ENCODE peak calls at places on chromosomes 2 and 18, in nine cellular contexts. G, L, K, W, J, T, D, Q and C are unnamed samples.

GRCh38 chr2:106944220-106944619 is 58.3 kb upstream of the ST6GAL2 start:
- DNase-seq in J (peak), G (no peak), L (no peak), K (no peak), T (no peak), W (no peak), Q (no peak), D (no peak), C (no peak)

GRCh38 chr2:42351864-42352263 is 9.2 kb downstream of the COX7A2L start:
- DNase-seq in L (peak), J (no peak), W (no peak), G (no peak), Q (no peak), K (no peak), T (no peak), D (no peak), C (no peak)

GRCh38 chr2:107817378-107817777 is 9.3 kb upstream of the RGPD4 start:
- DNase-seq in Q (no peak), D (no peak), G (no peak), W (no peak), T (no peak), K (no peak), J (no peak), L (no peak), C (no peak)

GRCh38 chr2:186099772-186100171 is 361.2 kb downstream of the FSIP2 start:
- DNase-seq in D (no peak), G (no peak), W (no peak), Q (no peak), J (peak), L (no peak), K (no peak), T (no peak), C (no peak)

GRCh38 chr2:64915510-64915900 is 73.7 kb upstream of the SLC1A4 start:
- DNase-seq in D (no peak), Q (no peak), T (no peak), G (no peak), J (no peak), L (no peak), K (no peak), W (no peak), C (no peak)

GRCh38 chr18:79883461-79884295 is 67.8 kb downstream of the SLC66A2 start:
- DNase-seq in G (no peak), W (peak), J (no peak), L (no peak), T (peak), D (no peak), Q (peak), K (no peak), C (no peak)

GRCh38 chr2:200308421-200309295 is 2.2 kb downstream of the SPATS2L start:
- DNase-seq in J (peak), Q (no peak), K (no peak), L (no peak), D (no peak), G (no peak), T (no peak), W (no peak), C (no peak)

GRCh38 chr2:113240150-113240914 is 38.4 kb downstream of the PAX8 start:
- DNase-seq in D (peak), W (peak), G (no peak), L (no peak), T (peak), Q (peak), K (no peak), J (peak), C (peak)

GRCh38 chr2:112733877-112734276 is 13.1 kb downstream of the NT5DC4 start:
- DNase-seq in W (no peak), T (no peak), J (no peak), L (no peak), Q (no peak), D (no peak), G (no peak), K (no peak), C (no peak)

GRCh38 chr2:99507964-99508818 is 18.4 kb upstream of the REV1 start:
- DNase-seq in G (no peak), Q (no peak), J (no peak), T (no peak), D (no peak), L (no peak), K (no peak), W (no peak), C (no peak)

GRCh38 chr2:217897816-217898806 is 104.7 kb downstream of the TNS1 start:
- DNase-seq in W (no peak), T (no peak), G (no peak), Q (no peak), L (no peak), D (peak), J (no peak), K (no peak), C (no peak)

GRCh38 chr2:172464340-172465129 is 37.1 kb downstream of the ITGA6 start:
- DNase-seq in Q (no peak), L (no peak), T (no peak), D (no peak), J (no peak), K (no peak), G (no peak), W (no peak), C (no peak)

GRCh38 chr2:226115832-226116200 is 683.8 kb downstream of the IRS1 start:
- DNase-seq in T (no peak), L (no peak), D (no peak), Q (no peak), J (peak), K (no peak), W (no peak), G (no peak), C (no peak)

GRCh38 chr2:99727199-99727598 is 237.4 kb upstream of the REV1 start:
- DNase-seq in G (no peak), Q (no peak), D (no peak), J (peak), K (no peak), W (no peak), T (no peak), L (no peak), C (no peak)

GRCh38 chr2:44191739-44192138 is 23.1 kb downstream of the PPM1B start:
- DNase-seq in W (no peak), Q (no peak), T (no peak), J (no peak), G (no peak), K (no peak), D (no peak), L (no peak), C (no peak)

GRCh38 chr2:47313141-47313691 is 89.7 kb upstream of the MSH2 start:
- DNase-seq in Q (no peak), J (peak), T (no peak), W (peak), D (no peak), G (no peak), K (peak), L (no peak), C (peak)

GRCh38 chr2:20992201-20992711 is 51.6 kb downstream of the APOB start:
- DNase-seq in G (no peak), L (no peak), K (no peak), W (no peak), J (no peak), Q (no peak), D (no peak), T (peak), C (peak)

GRCh38 chr2:22683911-22684310 is 701.1 kb upstream of the KLHL29 start:
- DNase-seq in G (no peak), Q (no peak), L (no peak), D (no peak), J (no peak), W (no peak), K (no peak), T (no peak), C (no peak)

GRCh38 chr2:226215902-226216503 is 583.6 kb downstream of the IRS1 start:
- DNase-seq in J (peak), K (peak), Q (peak), L (peak), W (no peak), T (no peak), D (peak), G (peak), C (peak)

GRCh38 chr2:218406949-218407703 is 7.5 kb downstream of the CTDSP1 start:
- DNase-seq in W (peak), T (peak), G (peak), D (peak), J (peak), L (no peak), Q (no peak), K (peak), C (no peak)

GRCh38 chr2:44668336-44668735 is 273.2 kb upstream of the SIX3 start:
- DNase-seq in Q (no peak), D (no peak), T (no peak), J (no peak), L (no peak), G (no peak), W (no peak), K (no peak), C (peak)

GRCh38 chr18:23580677-23581367 is 5.5 kb downstream of the NPC1 start:
- DNase-seq in T (no peak), K (no peak), L (no peak), D (no peak), G (no peak), Q (peak), W (no peak), J (peak), C (no peak)

GRCh38 chr2:235766206-235766794 is 272.5 kb downstream of the AGAP1 start:
- DNase-seq in K (peak), Q (peak), D (no peak), J (peak), W (no peak), L (peak), T (no peak), G (peak), C (peak)

GRCh38 chr2:38076710-38077430 is 919 bp upstream of the CYP1B1 start:
- DNase-seq in T (peak), W (peak), K (no peak), L (no peak), Q (peak), D (peak), G (no peak), J (peak), C (peak)

GRCh38 chr2:240349133-240350005 is 86.1 kb upstream of the GPC1 start:
- DNase-seq in W (no peak), L (no peak), G (no peak), Q (no peak), T (no peak), J (no peak), D (no peak), K (no peak), C (no peak)

GRCh38 chr2:27298391-27299080 is 9.7 kb downstream of the UCN start:
- DNase-seq in G (no peak), L (no peak), K (no peak), T (no peak), J (no peak), Q (no peak), W (peak), D (no peak), C (no peak)

GRCh38 chr18:38966846-38967245 is 1401.2 kb upstream of the CELF4 start:
- DNase-seq in Q (no peak), G (no peak), J (no peak), D (no peak), W (no peak), T (no peak), K (no peak), L (no peak), C (no peak)

GRCh38 chr2:105797298-105797819 is 52.6 kb downstream of the NCK2 start:
- DNase-seq in G (peak), Q (no peak), W (no peak), J (no peak), D (no peak), K (no peak), L (no peak), T (peak), C (no peak)

GRCh38 chr2:121860033-121860810 is 104.8 kb downstream of the TSN start:
- DNase-seq in W (no peak), L (no peak), T (no peak), K (no peak), D (no peak), Q (no peak), G (no peak), J (peak), C (no peak)

GRCh38 chr2:121855456-121855985 is 100.1 kb downstream of the TSN start:
- DNase-seq in J (no peak), T (no peak), G (no peak), W (no peak), L (no peak), D (no peak), Q (no peak), K (no peak), C (no peak)

GRCh38 chr2:121858406-121858805 is 103.0 kb downstream of the TSN start:
- DNase-seq in L (no peak), K (no peak), D (no peak), W (no peak), Q (no peak), T (no peak), G (no peak), J (no peak), C (no peak)

GRCh38 chr2:121858847-121859246 is 103.4 kb downstream of the TSN start:
- DNase-seq in K (no peak), L (no peak), G (no peak), Q (no peak), W (no peak), D (no peak), T (no peak), J (no peak), C (no peak)

DNA sequence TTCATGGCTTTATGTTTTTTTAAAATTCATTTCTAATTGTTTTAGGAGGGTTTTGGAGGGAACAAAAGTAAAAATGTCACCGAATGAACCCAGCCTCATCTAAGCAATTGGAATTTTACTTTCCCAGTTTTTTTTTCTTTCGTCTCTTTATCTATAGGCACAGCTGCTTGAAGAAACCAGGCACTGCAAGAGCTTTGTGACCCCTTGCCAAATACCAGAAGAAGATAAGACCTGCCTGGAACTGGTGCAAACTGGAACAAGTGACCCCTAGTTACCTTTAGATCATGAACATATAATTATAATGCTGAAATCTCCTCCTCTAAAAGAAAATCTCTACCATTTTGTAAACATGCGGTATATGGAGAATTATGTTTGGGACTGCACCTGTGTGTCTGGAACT is 100.9 kb downstream of the TSN start:
- DNase-seq in W (no peak), T (no peak), J (no peak), L (no peak), K (peak), Q (no peak), D (no peak), G (no peak), C (no peak)
- H3K27ac ChIP-seq in W (no peak), T (no peak), J (no peak), L (no peak), K (no peak), Q (no peak), D (no peak), G (no peak), C (no peak)

GRCh38 chr2:12341215-12341614 is 375.5 kb upstream of the TRIB2 start:
- DNase-seq in K (no peak), W (no peak), L (no peak), T (no peak), J (no peak), Q (no peak), G (no peak), D (no peak), C (no peak)
- H3K4me3 ChIP-seq in K (no peak), W (no peak), L (no peak), T (no peak), J (no peak), Q (no peak), G (no peak), D (no peak), C (no peak)

GRCh38 chr2:191637182-191638078 is 40.5 kb upstream of the NABP1 start:
- DNase-seq in L (no peak), G (peak), W (no peak), D (no peak), J (peak), Q (peak), T (no peak), K (peak), C (peak)
- H3K27ac ChIP-seq in L (no peak), G (peak), W (peak), D (peak), J (peak), Q (peak), T (no peak), K (peak), C (peak)

GRCh38 chr2:241855888-241856422 is 2.7 kb downstream of the PDCD1 start:
- DNase-seq in D (no peak), K (no peak), T (peak), G (no peak), J (no peak), L (no peak), W (peak), Q (no peak), C (no peak)

GRCh38 chr2:241857041-241857541 is 1.6 kb downstream of the PDCD1 start:
- DNase-seq in Q (no peak), K (no peak), J (no peak), T (peak), D (peak), W (peak), L (no peak), G (no peak), C (no peak)

GRCh38 chr2:241858206-241859016 is at the start of gene PDCD1:
- DNase-seq in Q (no peak), K (peak), L (no peak), D (peak), W (peak), G (peak), J (no peak), T (peak), C (no peak)

GRCh38 chr2:241859017-241859435 is 332 bp upstream of the PDCD1 start:
- DNase-seq in Q (no peak), L (no peak), K (peak), G (no peak), W (peak), D (no peak), T (no peak), J (no peak), C (no peak)

GRCh38 chr2:241857572-241858121 is 1.0 kb downstream of the PDCD1 start:
- DNase-seq in Q (no peak), J (no peak), T (peak), W (peak), K (no peak), G (no peak), D (no peak), L (no peak), C (no peak)
- H3K4me3 ChIP-seq in Q (no peak), J (no peak), T (no peak), W (peak), K (no peak), G (peak), D (no peak), L (no peak), C (no peak)

GRCh38 chr2:28619213-28620196 is 123.6 kb downstream of the PLB1 start:
- DNase-seq in K (no peak), G (no peak), W (peak), T (no peak), J (peak), D (no peak), Q (no peak), L (no peak), C (no peak)

GRCh38 chr2:28622101-28622499 is 126.2 kb downstream of the PLB1 start:
- DNase-seq in J (no peak), K (no peak), W (no peak), Q (no peak), D (no peak), G (no peak), T (no peak), L (no peak), C (no peak)

GRCh38 chr2:28620371-28620793 is 124.5 kb downstream of the PLB1 start:
- DNase-seq in K (no peak), Q (no peak), J (no peak), D (no peak), W (peak), L (no peak), G (no peak), T (peak), C (no peak)

GRCh38 chr2:28621172-28622100 is 125.6 kb downstream of the PLB1 start:
- DNase-seq in K (peak), J (peak), L (peak), D (no peak), T (peak), Q (peak), G (peak), W (peak), C (peak)

DNA sequence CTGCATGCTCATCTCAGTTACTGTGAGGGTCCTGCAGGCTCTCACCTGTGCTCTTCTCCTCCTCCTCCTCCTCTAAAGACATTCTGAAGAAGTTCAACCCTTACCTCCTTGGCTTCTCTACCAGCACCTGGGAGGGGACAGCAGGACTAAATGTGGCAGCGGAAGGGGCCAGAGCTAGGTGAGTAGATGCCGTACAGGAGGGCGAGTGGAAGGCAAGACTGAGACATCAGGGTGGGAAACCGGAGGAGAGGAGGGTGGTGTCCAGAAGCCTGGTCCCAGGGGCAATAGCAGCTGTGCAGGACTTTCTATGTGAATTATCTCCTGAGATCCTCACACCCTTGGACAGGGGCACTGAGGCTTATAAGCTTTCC is 124.9 kb downstream of the PLB1 start:
- DNase-seq in K (no peak), W (peak), T (peak), L (no peak), J (no peak), G (no peak), D (no peak), Q (no peak), C (no peak)
- H3K27ac ChIP-seq in K (no peak), W (peak), T (peak), L (no peak), J (peak), G (peak), D (peak), Q (peak), C (peak)

DNA sequence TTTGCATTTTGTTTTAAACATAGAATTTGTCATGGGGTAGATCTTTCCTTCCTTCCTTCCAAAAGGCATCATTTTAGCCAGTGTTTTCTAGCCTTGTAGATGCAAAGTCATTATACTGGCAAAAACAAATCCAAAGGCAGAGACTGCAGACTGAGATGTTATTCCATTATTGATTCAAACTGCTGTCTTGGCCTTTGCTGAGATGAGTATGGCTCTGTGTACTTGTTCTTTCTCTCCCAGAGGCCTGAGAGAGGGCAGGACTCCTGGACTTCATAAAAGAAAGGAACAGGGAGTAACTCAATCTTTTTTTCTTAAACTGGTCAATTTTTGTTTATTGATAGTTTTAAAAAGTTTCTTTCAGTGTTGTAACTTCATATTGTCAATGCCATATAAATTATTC is 215.1 kb downstream of the RND3 start:
- DNase-seq in W (no peak), G (no peak), J (no peak), T (no peak), K (no peak), Q (no peak), L (no peak), D (no peak), C (no peak)
- H3K4me3 ChIP-seq in W (no peak), G (no peak), J (no peak), T (no peak), K (no peak), Q (no peak), L (no peak), D (no peak), C (no peak)

GRCh38 chr2:56449449-56449860 is 265.7 kb downstream of the CCDC85A start:
- DNase-seq in W (no peak), D (no peak), K (no peak), G (no peak), J (no peak), L (no peak), Q (no peak), T (no peak), C (peak)
- H3K27ac ChIP-seq in W (no peak), D (no peak), K (no peak), G (no peak), J (no peak), L (no peak), Q (no peak), T (no peak), C (peak)

GRCh38 chr2:215758691-215759090 is 254.7 kb downstream of the MREG start:
- DNase-seq in Q (no peak), L (no peak), W (no peak), K (no peak), J (peak), T (no peak), D (no peak), G (no peak), C (no peak)
- H3K4me3 ChIP-seq in Q (no peak), L (no peak), W (no peak), K (no peak), J (no peak), T (no peak), D (no peak), G (no peak), C (no peak)